ENCODE peak calls at places on chromosomes 6 and 20, in ten cellular contexts. One of them, this sample, is unnamed.
A peak's percentile ranks its signal among the peaks of the same experiment; 100 is the strongest.

GRCh38 chr6:145036848-145037567 is 698.3 kb downstream of the EPM2A start:
- DNase-seq in activated naive CD4-positive, alpha-beta T cell: no peak
- DNase-seq in HTR-8/SVneo: no peak
- DNase-seq in ELR: peak; percentile 39
- DNase-seq in neural progenitor cell: no peak
- DNase-seq in stimulated activated CD4-positive, alpha-beta T cell treated with anti-CD3 and anti-CD28 coated beads, Interleukin-15, amount 100 ng/mL, for 1 hour: no peak
- DNase-seq in endothelial cell: no peak
- DNase-seq in EL: no peak
- DNase-seq in uterus: no peak
- DNase-seq in breast epithelium: no peak
- DNase-seq in this sample: no peak

GRCh38 chr20:10910535-10911239 is 236.9 kb upstream of the JAG1 start:
- DNase-seq in activated naive CD4-positive, alpha-beta T cell: no peak
- DNase-seq in uterus: no peak
- DNase-seq in endothelial cell: no peak
- DNase-seq in ELR: no peak
- DNase-seq in stimulated activated CD4-positive, alpha-beta T cell treated with anti-CD3 and anti-CD28 coated beads, Interleukin-15, amount 100 ng/mL, for 1 hour: no peak
- DNase-seq in neural progenitor cell: no peak
- DNase-seq in breast epithelium: no peak
- DNase-seq in HTR-8/SVneo: no peak
- DNase-seq in EL: no peak
- DNase-seq in this sample: no peak

GRCh38 chr6:34059136-34059731 is 86.7 kb downstream of the GRM4 start:
- DNase-seq in EL: peak; percentile 40
- DNase-seq in breast epithelium: no peak
- DNase-seq in stimulated activated CD4-positive, alpha-beta T cell treated with anti-CD3 and anti-CD28 coated beads, Interleukin-15, amount 100 ng/mL, for 1 hour: no peak
- DNase-seq in neural progenitor cell: no peak
- DNase-seq in endothelial cell: no peak
- DNase-seq in ELR: no peak
- DNase-seq in activated naive CD4-positive, alpha-beta T cell: no peak
- DNase-seq in HTR-8/SVneo: no peak
- DNase-seq in uterus: no peak
- DNase-seq in this sample: no peak

GRCh38 chr6:22764521-22764920 is 195.2 kb downstream of the HDGFL1 start:
- DNase-seq in endothelial cell: no peak
- DNase-seq in activated naive CD4-positive, alpha-beta T cell: no peak
- DNase-seq in breast epithelium: no peak
- DNase-seq in EL: peak; percentile 47
- DNase-seq in stimulated activated CD4-positive, alpha-beta T cell treated with anti-CD3 and anti-CD28 coated beads, Interleukin-15, amount 100 ng/mL, for 1 hour: no peak
- DNase-seq in ELR: peak; percentile 27
- DNase-seq in neural progenitor cell: no peak
- DNase-seq in uterus: no peak
- DNase-seq in HTR-8/SVneo: no peak
- DNase-seq in this sample: no peak

GRCh38 chr6:42140756-42141602 is 1.4 kb downstream of the C6orf132 start:
- DNase-seq in EL: no peak
- DNase-seq in endothelial cell: no peak
- DNase-seq in uterus: no peak
- DNase-seq in activated naive CD4-positive, alpha-beta T cell: no peak
- DNase-seq in stimulated activated CD4-positive, alpha-beta T cell treated with anti-CD3 and anti-CD28 coated beads, Interleukin-15, amount 100 ng/mL, for 1 hour: no peak
- DNase-seq in neural progenitor cell: no peak
- DNase-seq in ELR: no peak
- DNase-seq in HTR-8/SVneo: no peak
- DNase-seq in breast epithelium: no peak
- DNase-seq in this sample: no peak

GRCh38 chr20:10970109-10970508 is 296.3 kb upstream of the JAG1 start:
- DNase-seq in neural progenitor cell: no peak
- DNase-seq in activated naive CD4-positive, alpha-beta T cell: no peak
- DNase-seq in ELR: peak; percentile 26
- DNase-seq in stimulated activated CD4-positive, alpha-beta T cell treated with anti-CD3 and anti-CD28 coated beads, Interleukin-15, amount 100 ng/mL, for 1 hour: no peak
- DNase-seq in endothelial cell: no peak
- DNase-seq in EL: peak; percentile 42
- DNase-seq in HTR-8/SVneo: no peak
- DNase-seq in breast epithelium: no peak
- DNase-seq in uterus: no peak
- DNase-seq in this sample: no peak

GRCh38 chr6:144883915-144884314 is 598.8 kb downstream of the UTRN start:
- DNase-seq in uterus: no peak
- DNase-seq in endothelial cell: no peak
- DNase-seq in activated naive CD4-positive, alpha-beta T cell: no peak
- DNase-seq in EL: no peak
- DNase-seq in breast epithelium: no peak
- DNase-seq in HTR-8/SVneo: no peak
- DNase-seq in stimulated activated CD4-positive, alpha-beta T cell treated with anti-CD3 and anti-CD28 coated beads, Interleukin-15, amount 100 ng/mL, for 1 hour: no peak
- DNase-seq in ELR: no peak
- DNase-seq in neural progenitor cell: no peak
- DNase-seq in this sample: no peak

GRCh38 chr6:118786696-118787453 is 107.1 kb upstream of the ASF1A start:
- DNase-seq in neural progenitor cell: no peak
- DNase-seq in endothelial cell: no peak
- DNase-seq in EL: no peak
- DNase-seq in stimulated activated CD4-positive, alpha-beta T cell treated with anti-CD3 and anti-CD28 coated beads, Interleukin-15, amount 100 ng/mL, for 1 hour: no peak
- DNase-seq in HTR-8/SVneo: no peak
- DNase-seq in activated naive CD4-positive, alpha-beta T cell: no peak
- DNase-seq in uterus: no peak
- DNase-seq in ELR: no peak
- DNase-seq in breast epithelium: no peak
- DNase-seq in this sample: no peak

GRCh38 chr6:31174378-31174777 is 3.9 kb upstream of the POU5F1 start:
- DNase-seq in uterus: no peak
- DNase-seq in ELR: no peak
- DNase-seq in endothelial cell: no peak
- DNase-seq in breast epithelium: no peak
- DNase-seq in activated naive CD4-positive, alpha-beta T cell: no peak
- DNase-seq in HTR-8/SVneo: no peak
- DNase-seq in EL: no peak
- DNase-seq in neural progenitor cell: no peak
- DNase-seq in stimulated activated CD4-positive, alpha-beta T cell treated with anti-CD3 and anti-CD28 coated beads, Interleukin-15, amount 100 ng/mL, for 1 hour: no peak
- DNase-seq in this sample: no peak

GRCh38 chr20:57399587-57400261 is 8.5 kb downstream of the RBM38 start:
- DNase-seq in stimulated activated CD4-positive, alpha-beta T cell treated with anti-CD3 and anti-CD28 coated beads, Interleukin-15, amount 100 ng/mL, for 1 hour: no peak
- DNase-seq in endothelial cell: no peak
- DNase-seq in HTR-8/SVneo: no peak
- DNase-seq in ELR: peak; percentile 27
- DNase-seq in neural progenitor cell: no peak
- DNase-seq in EL: peak; percentile 41
- DNase-seq in activated naive CD4-positive, alpha-beta T cell: no peak
- DNase-seq in uterus: no peak
- DNase-seq in breast epithelium: no peak
- DNase-seq in this sample: no peak

GRCh38 chr20:50582591-50583234 is 72.5 kb downstream of the PTPN1 start:
- DNase-seq in endothelial cell: no peak
- DNase-seq in activated naive CD4-positive, alpha-beta T cell: no peak
- DNase-seq in HTR-8/SVneo: no peak
- DNase-seq in ELR: no peak
- DNase-seq in uterus: no peak
- DNase-seq in neural progenitor cell: no peak
- DNase-seq in stimulated activated CD4-positive, alpha-beta T cell treated with anti-CD3 and anti-CD28 coated beads, Interleukin-15, amount 100 ng/mL, for 1 hour: no peak
- DNase-seq in breast epithelium: no peak
- DNase-seq in EL: no peak
- DNase-seq in this sample: no peak

GRCh38 chr20:32449890-32450401 is 91.8 kb downstream of the ASXL1 start:
- DNase-seq in uterus: no peak
- DNase-seq in activated naive CD4-positive, alpha-beta T cell: no peak
- DNase-seq in breast epithelium: no peak
- DNase-seq in endothelial cell: no peak
- DNase-seq in HTR-8/SVneo: no peak
- DNase-seq in neural progenitor cell: no peak
- DNase-seq in EL: no peak
- DNase-seq in stimulated activated CD4-positive, alpha-beta T cell treated with anti-CD3 and anti-CD28 coated beads, Interleukin-15, amount 100 ng/mL, for 1 hour: no peak
- DNase-seq in ELR: peak; percentile 32
- DNase-seq in this sample: no peak

This sample was measured in SW 1271.